ENCODE peak calls at places on chromosomes 12 and 14, in six cellular contexts. I is uterus, Z is breast epithelium, V is lung, Y is AG04450, F is Peyer's patch. H is an unnamed sample.

GRCh38 chr14:53952533-53952932 is 4.1 kb downstream of the BMP4 start:
- DNase-seq in F (no peak), V (no peak), I (no peak), Y (no peak), Z (no peak), H (no peak)

GRCh38 chr12:46486588-46486987 is 114.0 kb upstream of the SLC38A2 start:
- DNase-seq in V (no peak), Y (no peak), F (no peak), I (no peak), Z (no peak), H (no peak)

GRCh38 chr14:60183724-60184596 is 18.8 kb upstream of the DHRS7 start:
- DNase-seq in V (no peak), I (no peak), F (no peak), Y (peak), Z (no peak), H (peak)

GRCh38 chr14:103385994-103386491 is 828 bp downstream of the MARK3 start:
- DNase-seq in Y (no peak), I (no peak), V (no peak), F (peak), Z (no peak), H (peak)

GRCh38 chr12:101051901-101052550 is 158.0 kb downstream of the SLC5A8 start:
- DNase-seq in Y (peak), V (no peak), Z (no peak), F (no peak), I (no peak), H (peak)

GRCh38 chr14:54450535-54450934 is 9.4 kb upstream of the CNIH1 start:
- DNase-seq in F (no peak), V (no peak), Z (no peak), I (no peak), Y (no peak), H (peak)

GRCh38 chr12:117518594-117519270 is 157.3 kb upstream of the NOS1 start:
- DNase-seq in V (peak), Y (no peak), Z (peak), I (no peak), F (no peak), H (no peak)

GRCh38 chr14:105913861-105914260 is 387.5 kb downstream of the TMEM121 start:
- DNase-seq in Y (no peak), I (no peak), V (no peak), F (no peak), Z (no peak), H (no peak)

GRCh38 chr12:45235087-45236025 is 19.5 kb downstream of the ANO6 start:
- DNase-seq in I (peak), V (peak), Z (peak), F (no peak), Y (no peak), H (peak)

GRCh38 chr14:76203086-76204001 is 51.6 kb downstream of the GPATCH2L start:
- DNase-seq in V (no peak), Z (no peak), Y (peak), I (peak), F (no peak), H (peak)

GRCh38 chr12:104057771-104058197 is 6.5 kb upstream of the HCFC2 start:
- DNase-seq in Z (no peak), Y (no peak), F (no peak), V (no peak), I (no peak), H (peak)

GRCh38 chr14:54117401-54117800 is 160.8 kb upstream of the BMP4 start:
- DNase-seq in I (no peak), Z (no peak), Y (no peak), F (no peak), V (no peak), H (no peak)

GRCh38 chr14:91482278-91483023 is 27.7 kb downstream of the PPP4R3A start:
- DNase-seq in F (no peak), V (no peak), Z (no peak), I (no peak), Y (peak), H (peak)
- TF ChIP-seq CTCF in F (no peak), V (no peak), Z (no peak), I (no peak), Y (no peak), H (no peak)

GRCh38 chr12:85923767-85924331 is 49.8 kb downstream of the NTS start:
- DNase-seq in V (no peak), Z (no peak), F (no peak), Y (no peak), I (no peak), H (peak)

GRCh38 chr12:85920324-85920947 is 46.3 kb downstream of the NTS start:
- DNase-seq in F (no peak), Y (no peak), V (no peak), Z (no peak), I (no peak), H (peak)
- H3K4me3 ChIP-seq in F (no peak), Y (no peak), V (no peak), Z (no peak), I (no peak), H (no peak)

DNA sequence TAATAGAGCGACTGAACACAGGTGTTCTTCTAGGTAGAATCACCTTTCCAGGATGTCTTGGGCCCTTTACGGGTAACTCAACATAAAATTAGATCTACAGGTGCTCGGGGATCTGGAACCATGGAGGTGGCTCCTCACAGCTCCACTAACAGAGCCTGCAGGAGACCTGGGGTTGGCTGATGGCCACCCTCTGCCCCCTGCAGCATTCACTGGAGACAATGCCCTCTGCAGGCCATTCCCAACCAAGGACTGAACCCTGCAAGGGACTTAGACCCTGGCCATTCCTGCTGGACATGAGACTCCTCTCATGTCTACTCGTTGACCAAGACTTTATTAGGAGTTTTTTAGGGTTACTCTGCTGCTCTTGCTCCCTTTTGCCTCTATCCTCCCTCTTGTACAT is 58.5 kb upstream of the PPP4R3A start:
- DNase-seq in V (no peak), I (no peak), Z (no peak), F (no peak), Y (no peak), H (no peak)
- TF ChIP-seq CTCF in V (no peak), I (no peak), Z (no peak), F (no peak), Y (no peak), H (no peak)

GRCh38 chr14:77375164-77375950 is 1.5 kb downstream of the TMED8 start:
- DNase-seq in Y (no peak), I (no peak), V (no peak), Z (no peak), F (no peak), H (no peak)
- H3K4me3 ChIP-seq in Y (no peak), I (no peak), V (no peak), Z (peak), F (no peak), H (peak)

GRCh38 chr12:88391556-88391955 is 188.7 kb downstream of the KITLG start:
- DNase-seq in V (no peak), F (no peak), Z (no peak), Y (peak), I (no peak), H (peak)

GRCh38 chr12:88388566-88389269 is 191.6 kb downstream of the KITLG start:
- DNase-seq in Z (no peak), F (no peak), V (no peak), Y (no peak), I (no peak), H (no peak)

GRCh38 chr12:88390811-88391210 is 189.5 kb downstream of the KITLG start:
- DNase-seq in Z (no peak), F (no peak), I (no peak), Y (no peak), V (no peak), H (no peak)

DNA sequence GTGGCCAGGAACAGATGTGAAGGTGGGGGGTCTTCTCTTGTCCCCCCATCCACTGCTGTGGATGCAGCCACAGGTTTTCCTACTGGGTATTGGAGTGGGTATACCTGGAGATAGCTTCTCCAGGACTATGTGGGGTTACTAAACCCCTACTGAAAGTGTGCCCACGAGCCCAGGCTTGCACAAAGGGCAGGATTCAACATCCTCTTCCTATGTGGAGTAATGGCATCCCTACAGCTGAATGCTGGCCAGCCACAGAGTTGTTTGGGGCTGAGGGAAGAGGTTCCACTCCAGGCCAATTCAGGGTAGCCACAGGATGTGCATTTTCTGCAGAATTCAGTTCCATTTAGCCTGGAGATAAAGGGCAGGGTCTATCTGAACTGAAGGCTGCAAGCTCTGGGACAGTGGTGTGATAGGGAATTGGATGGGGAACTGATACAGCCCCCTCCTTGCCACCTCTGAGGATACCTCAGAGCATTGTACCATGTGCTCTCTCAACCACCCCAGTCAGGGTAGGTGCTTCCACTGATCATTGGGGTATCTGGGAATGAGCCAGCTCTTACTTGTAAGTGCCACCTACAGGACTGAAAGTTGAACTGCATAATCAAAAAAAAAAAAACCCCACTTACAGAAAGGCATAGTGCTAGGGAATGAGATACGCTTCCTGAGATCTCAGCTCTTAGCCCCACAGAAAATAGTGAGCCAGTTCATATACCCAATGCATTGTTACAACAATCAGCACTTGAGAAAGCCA is 187.1 kb downstream of the KITLG start:
- DNase-seq in Y (no peak), F (no peak), I (no peak), Z (no peak), V (no peak), H (peak)
- TF ChIP-seq CTCF in Y (peak), F (no peak), I (no peak), Z (no peak), V (no peak), H (peak)

GRCh38 chr14:34387974-34388533 is 74.0 kb downstream of the SPTSSA start:
- DNase-seq in V (no peak), Z (no peak), F (no peak), Y (no peak), I (no peak), H (no peak)
- H3K4me3 ChIP-seq in V (no peak), Z (no peak), F (no peak), Y (no peak), I (no peak), H (no peak)

GRCh38 chr14:59022144-59022543 is 166.3 kb upstream of the DAAM1 start:
- DNase-seq in Z (no peak), V (no peak), F (no peak), I (no peak), Y (no peak), H (no peak)
- TF ChIP-seq CTCF in Z (no peak), V (no peak), F (no peak), I (no peak), Y (no peak), H (peak)

GRCh38 chr12:112978163-112979081 is at the start of gene OAS2:
- DNase-seq in Y (no peak), I (peak), V (peak), F (peak), Z (peak), H (peak)

GRCh38 chr12:112979281-112979680 is 962 bp downstream of the OAS2 start:
- DNase-seq in V (no peak), Y (no peak), F (peak), Z (no peak), I (no peak), H (no peak)

GRCh38 chr12:112977641-112978040 is 678 bp upstream of the OAS2 start:
- DNase-seq in I (no peak), F (no peak), V (no peak), Y (no peak), Z (no peak), H (no peak)

GRCh38 chr12:112977139-112977538 is 1.2 kb upstream of the OAS2 start:
- DNase-seq in V (no peak), Z (no peak), F (no peak), I (no peak), Y (no peak), H (no peak)

GRCh38 chr12:112980491-112981158 is 2.3 kb downstream of the OAS2 start:
- DNase-seq in Z (no peak), Y (no peak), I (no peak), V (no peak), F (no peak), H (no peak)
- H3K4me3 ChIP-seq in Z (no peak), Y (no peak), I (no peak), V (no peak), F (no peak), H (no peak)

GRCh38 chr14:74882103-74882920 is 596 bp downstream of the DLST start:
- DNase-seq in Y (no peak), V (peak), F (peak), Z (no peak), I (peak), H (peak)
- TF ChIP-seq CTCF in Y (no peak), V (no peak), F (no peak), Z (no peak), I (no peak), H (no peak)

H was measured in fibroblast of pulmonary artery.